ENCODE peak calls at places on chromosomes 16 and 17, in five cellular contexts. One of them, this sample, is unnamed.

GRCh38 chr16:53130193-53131049 is 75.6 kb downstream of the CHD9 start:
- DNase-seq in cardiac fibroblast: peak; percentile 98
- DNase-seq in GM23248: peak; percentile 98
- DNase-seq in SJSA1: peak; percentile 97
- DNase-seq in fibroblast of mammary gland: peak; percentile 89
- DNase-seq in this sample: peak; percentile 96

GRCh38 chr17:33039874-33040273 is 48.2 kb downstream of the SPACA3 start:
- DNase-seq in cardiac fibroblast: peak; percentile 48
- DNase-seq in GM23248: peak; percentile 83
- DNase-seq in SJSA1: no peak
- DNase-seq in fibroblast of mammary gland: peak; percentile 88
- DNase-seq in this sample: no peak

GRCh38 chr17:50511058-50511457 is 2.8 kb downstream of the MYCBPAP start:
- DNase-seq in cardiac fibroblast: no peak
- DNase-seq in GM23248: peak; percentile 42
- DNase-seq in SJSA1: no peak
- DNase-seq in fibroblast of mammary gland: peak; percentile 46
- DNase-seq in this sample: no peak

GRCh38 chr17:1227917-1228751 is 42.1 kb upstream of the BHLHA9 start:
- DNase-seq in cardiac fibroblast: no peak
- DNase-seq in GM23248: peak; percentile 38
- DNase-seq in SJSA1: no peak
- DNase-seq in fibroblast of mammary gland: no peak
- DNase-seq in this sample: no peak

GRCh38 chr17:82380860-82381702 is 9.5 kb downstream of the UTS2R start:
- DNase-seq in cardiac fibroblast: no peak
- DNase-seq in GM23248: peak; percentile 79
- DNase-seq in SJSA1: no peak
- DNase-seq in fibroblast of mammary gland: peak; percentile 74
- DNase-seq in this sample: no peak

GRCh38 chr17:19271751-19272357 is 34.7 kb downstream of the EPN2 start:
- DNase-seq in cardiac fibroblast: no peak
- DNase-seq in GM23248: no peak
- DNase-seq in SJSA1: no peak
- DNase-seq in fibroblast of mammary gland: peak; percentile 31
- DNase-seq in this sample: no peak

GRCh38 chr17:71378741-71379140 is 742.1 kb upstream of the SOX9 start:
- DNase-seq in cardiac fibroblast: no peak
- DNase-seq in GM23248: no peak
- DNase-seq in SJSA1: no peak
- DNase-seq in fibroblast of mammary gland: no peak
- DNase-seq in this sample: no peak

GRCh38 chr16:796296-797119 is 4.0 kb downstream of the GNG13 start:
- DNase-seq in cardiac fibroblast: no peak
- DNase-seq in GM23248: no peak
- DNase-seq in SJSA1: no peak
- DNase-seq in fibroblast of mammary gland: no peak
- DNase-seq in this sample: no peak

GRCh38 chr16:66894948-66895696 is 14.8 kb downstream of the PDP2 start:
- DNase-seq in cardiac fibroblast: peak; percentile 84
- DNase-seq in GM23248: peak; percentile 85
- DNase-seq in SJSA1: peak; percentile 67
- DNase-seq in fibroblast of mammary gland: peak; percentile 71
- DNase-seq in this sample: peak; percentile 64

GRCh38 chr17:82349287-82349701 is 9.8 kb upstream of the TEX19 start:
- DNase-seq in cardiac fibroblast: peak; percentile 33
- DNase-seq in GM23248: peak; percentile 58
- DNase-seq in SJSA1: no peak
- DNase-seq in fibroblast of mammary gland: peak; percentile 90
- DNase-seq in this sample: no peak

GRCh38 chr16:64196444-64196843 is 925.4 kb downstream of the CDH11 start:
- DNase-seq in cardiac fibroblast: peak; percentile 17
- DNase-seq in GM23248: peak; percentile 35
- DNase-seq in SJSA1: no peak
- DNase-seq in fibroblast of mammary gland: peak; percentile 40
- DNase-seq in this sample: peak; percentile 41

GRCh38 chr17:78407387-78407990 is 29.0 kb downstream of the PGS1 start:
- DNase-seq in cardiac fibroblast: no peak
- DNase-seq in GM23248: no peak
- DNase-seq in SJSA1: no peak
- DNase-seq in fibroblast of mammary gland: no peak
- DNase-seq in this sample: no peak

GRCh38 chr17:27087935-27088766 is 205.8 kb upstream of the WSB1 start:
- DNase-seq in cardiac fibroblast: no peak
- DNase-seq in GM23248: no peak
- DNase-seq in SJSA1: no peak
- DNase-seq in fibroblast of mammary gland: no peak
- DNase-seq in this sample: no peak

GRCh38 chr17:50271173-50271750 is 3.0 kb upstream of the TMEM92 start:
- DNase-seq in cardiac fibroblast: no peak
- DNase-seq in GM23248: peak; percentile 56
- DNase-seq in SJSA1: no peak
- DNase-seq in fibroblast of mammary gland: peak; percentile 53
- DNase-seq in this sample: peak; percentile 35

GRCh38 chr17:49969134-49969759 is at the start of gene DLX4:
- DNase-seq in cardiac fibroblast: no peak
- DNase-seq in GM23248: peak; percentile 69
- DNase-seq in SJSA1: no peak
- DNase-seq in fibroblast of mammary gland: no peak
- DNase-seq in this sample: no peak

GRCh38 chr16:70661918-70662641 is 15.7 kb downstream of the IL34 start:
- DNase-seq in cardiac fibroblast: peak; percentile 63
- DNase-seq in GM23248: no peak
- DNase-seq in SJSA1: no peak
- DNase-seq in fibroblast of mammary gland: peak; percentile 31
- DNase-seq in this sample: peak; percentile 58

GRCh38 chr16:69187891-69188451 is 1.0 kb downstream of the SNTB2 start:
- DNase-seq in cardiac fibroblast: peak; percentile 49
- DNase-seq in GM23248: peak; percentile 64
- DNase-seq in SJSA1: peak; percentile 48
- DNase-seq in fibroblast of mammary gland: no peak
- DNase-seq in this sample: peak; percentile 55

GRCh38 chr17:12296120-12296727 is 275.5 kb downstream of the MAP2K4 start:
- DNase-seq in cardiac fibroblast: no peak
- DNase-seq in GM23248: peak; percentile 2
- DNase-seq in SJSA1: no peak
- DNase-seq in fibroblast of mammary gland: peak; percentile 23
- DNase-seq in this sample: peak; percentile 8

GRCh38 chr17:48505788-48506187 is 25.0 kb downstream of the HOXB1 start:
- DNase-seq in cardiac fibroblast: peak; percentile 78
- DNase-seq in GM23248: peak; percentile 96
- DNase-seq in SJSA1: peak; percentile 76
- DNase-seq in fibroblast of mammary gland: peak; percentile 93
- DNase-seq in this sample: peak; percentile 84

GRCh38 chr17:15955793-15956541 is 11.0 kb downstream of the ADORA2B start:
- DNase-seq in cardiac fibroblast: no peak
- DNase-seq in GM23248: no peak
- DNase-seq in SJSA1: no peak
- DNase-seq in fibroblast of mammary gland: no peak
- DNase-seq in this sample: no peak

GRCh38 chr16:75105306-75106061 is 11.1 kb downstream of the LDHD start:
- DNase-seq in cardiac fibroblast: peak; percentile 68
- DNase-seq in GM23248: peak; percentile 20
- DNase-seq in SJSA1: no peak
- DNase-seq in fibroblast of mammary gland: no peak
- DNase-seq in this sample: no peak

GRCh38 chr16:53091508-53092211 is 36.9 kb downstream of the CHD9 start:
- DNase-seq in cardiac fibroblast: peak; percentile 97
- DNase-seq in GM23248: peak; percentile 95
- DNase-seq in SJSA1: no peak
- DNase-seq in fibroblast of mammary gland: peak; percentile 99
- DNase-seq in this sample: peak; percentile 94

GRCh38 chr16:27312580-27313421 is 973 bp upstream of the IL4R start:
- DNase-seq in cardiac fibroblast: no peak
- DNase-seq in GM23248: no peak
- DNase-seq in SJSA1: no peak
- DNase-seq in fibroblast of mammary gland: no peak
- DNase-seq in this sample: no peak

GRCh38 chr17:73323622-73324455 is 12.0 kb upstream of the CDC42EP4 start:
- DNase-seq in cardiac fibroblast: peak; percentile 76
- DNase-seq in GM23248: peak; percentile 71
- DNase-seq in SJSA1: peak; percentile 77
- DNase-seq in fibroblast of mammary gland: peak; percentile 62
- DNase-seq in this sample: no peak

GRCh38 chr16:77805403-77805802 is 17.0 kb downstream of the VAT1L start:
- DNase-seq in cardiac fibroblast: no peak
- DNase-seq in GM23248: no peak
- DNase-seq in SJSA1: no peak
- DNase-seq in fibroblast of mammary gland: no peak
- DNase-seq in this sample: no peak

GRCh38 chr17:38918129-38918913 is 7.1 kb upstream of the LASP1NB start:
- DNase-seq in cardiac fibroblast: no peak
- DNase-seq in GM23248: no peak
- DNase-seq in SJSA1: peak; percentile 28
- DNase-seq in fibroblast of mammary gland: no peak
- DNase-seq in this sample: no peak

GRCh38 chr16:85125570-85126382 is 13.5 kb upstream of the CIBAR2 start:
- DNase-seq in cardiac fibroblast: no peak
- DNase-seq in GM23248: no peak
- DNase-seq in SJSA1: no peak
- DNase-seq in fibroblast of mammary gland: no peak
- DNase-seq in this sample: no peak

GRCh38 chr17:17018021-17018441 is 24.2 kb upstream of the MPRIP start:
- DNase-seq in cardiac fibroblast: no peak
- DNase-seq in GM23248: no peak
- DNase-seq in SJSA1: no peak
- DNase-seq in fibroblast of mammary gland: no peak
- DNase-seq in this sample: no peak

DNA sequence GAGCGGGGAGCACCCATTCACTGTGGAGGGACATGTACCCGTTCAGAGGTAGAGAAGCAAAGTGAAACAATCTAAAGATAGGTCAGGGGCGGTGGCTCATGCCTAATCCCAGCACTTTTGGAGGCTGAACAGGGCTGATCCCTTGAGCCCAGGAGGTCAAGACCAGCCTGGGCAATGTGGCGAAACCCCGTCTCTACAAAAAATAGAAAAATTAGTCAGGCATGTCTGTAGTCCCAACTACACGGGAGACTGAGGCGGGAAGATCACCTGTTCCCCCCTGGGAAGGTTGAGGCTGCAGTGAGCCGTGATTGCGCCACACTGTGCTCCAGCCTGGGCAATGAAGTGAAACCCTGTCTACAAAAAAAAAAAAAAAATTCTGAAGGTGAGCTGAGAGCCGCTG is 21.7 kb downstream of the MYL4 start:
- DNase-seq in cardiac fibroblast: no peak
- DNase-seq in GM23248: no peak
- DNase-seq in SJSA1: no peak
- DNase-seq in fibroblast of mammary gland: no peak
- DNase-seq in this sample: no peak
- H3K4me3 ChIP-seq in cardiac fibroblast: no peak overlapping the region
- H3K4me3 ChIP-seq in GM23248: no peak overlapping the region
- H3K4me3 ChIP-seq in SJSA1: no peak overlapping the region
- H3K4me3 ChIP-seq in fibroblast of mammary gland: no peak overlapping the region
- H3K4me3 ChIP-seq in this sample: no peak overlapping the region

GRCh38 chr17:42233994-42234393 is 39.7 kb upstream of the GHDC start:
- DNase-seq in cardiac fibroblast: no peak
- DNase-seq in GM23248: no peak
- DNase-seq in SJSA1: no peak
- DNase-seq in fibroblast of mammary gland: no peak
- DNase-seq in this sample: no peak

GRCh38 chr17:42233148-42233547 is 38.9 kb upstream of the GHDC start:
- DNase-seq in cardiac fibroblast: peak; percentile 77
- DNase-seq in GM23248: peak; percentile 65
- DNase-seq in SJSA1: no peak
- DNase-seq in fibroblast of mammary gland: peak; percentile 36
- DNase-seq in this sample: no peak

GRCh38 chr17:42230225-42230624 is 35.9 kb upstream of the GHDC start:
- DNase-seq in cardiac fibroblast: no peak
- DNase-seq in GM23248: no peak
- DNase-seq in SJSA1: no peak
- DNase-seq in fibroblast of mammary gland: no peak
- DNase-seq in this sample: no peak

GRCh38 chr17:42224651-42225050 is 30.4 kb upstream of the GHDC start:
- DNase-seq in cardiac fibroblast: no peak
- DNase-seq in GM23248: no peak
- DNase-seq in SJSA1: no peak
- DNase-seq in fibroblast of mammary gland: no peak
- DNase-seq in this sample: no peak

DNA sequence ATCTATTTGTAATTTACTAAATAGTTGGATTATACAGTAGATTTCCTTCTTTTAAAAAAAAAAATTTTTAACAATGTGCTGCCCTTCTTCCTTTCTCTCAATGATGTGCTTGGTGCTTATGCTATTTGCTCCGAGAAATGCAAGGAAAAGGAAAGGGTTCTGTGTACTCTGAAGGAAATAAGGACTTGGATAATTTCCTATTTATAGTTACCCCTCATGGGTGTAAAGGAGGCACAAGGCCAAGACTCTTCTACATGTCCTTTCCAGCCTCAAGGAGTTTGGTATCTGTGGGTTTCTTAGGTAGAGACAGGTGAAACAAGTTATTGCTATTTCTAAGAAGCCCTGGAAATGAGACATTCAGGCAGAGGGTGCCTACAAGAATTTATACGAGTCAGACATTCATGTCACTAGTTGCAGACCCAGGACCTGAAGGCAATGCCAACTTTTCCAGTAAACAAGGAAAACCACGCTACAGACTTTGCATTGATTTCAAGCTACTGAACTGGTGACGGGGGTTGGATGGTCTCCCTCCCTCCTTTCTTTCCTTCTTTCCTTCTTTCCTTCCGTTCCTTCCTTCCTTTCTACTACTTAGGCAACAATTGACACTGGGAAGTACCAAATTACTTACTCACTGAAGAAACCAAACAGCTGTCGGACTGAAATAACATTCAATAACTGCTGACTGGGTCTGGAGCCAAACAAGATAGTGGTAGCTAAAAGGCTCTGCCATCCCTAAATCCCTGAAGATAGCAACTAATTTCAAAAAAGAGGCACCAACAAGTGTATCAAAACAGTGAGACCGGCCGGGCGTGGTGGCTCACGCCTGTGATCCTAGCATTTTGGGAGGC is 33.8 kb upstream of the GHDC start:
- DNase-seq in cardiac fibroblast: peak; percentile 57
- DNase-seq in GM23248: peak; percentile 16
- DNase-seq in SJSA1: no peak
- DNase-seq in fibroblast of mammary gland: peak; percentile 33
- DNase-seq in this sample: no peak
- H3K4me3 ChIP-seq in cardiac fibroblast: no peak overlapping the region
- H3K4me3 ChIP-seq in GM23248: no peak overlapping the region
- H3K4me3 ChIP-seq in SJSA1: no peak overlapping the region
- H3K4me3 ChIP-seq in fibroblast of mammary gland: no peak overlapping the region
- H3K4me3 ChIP-seq in this sample: no peak overlapping the region

DNA sequence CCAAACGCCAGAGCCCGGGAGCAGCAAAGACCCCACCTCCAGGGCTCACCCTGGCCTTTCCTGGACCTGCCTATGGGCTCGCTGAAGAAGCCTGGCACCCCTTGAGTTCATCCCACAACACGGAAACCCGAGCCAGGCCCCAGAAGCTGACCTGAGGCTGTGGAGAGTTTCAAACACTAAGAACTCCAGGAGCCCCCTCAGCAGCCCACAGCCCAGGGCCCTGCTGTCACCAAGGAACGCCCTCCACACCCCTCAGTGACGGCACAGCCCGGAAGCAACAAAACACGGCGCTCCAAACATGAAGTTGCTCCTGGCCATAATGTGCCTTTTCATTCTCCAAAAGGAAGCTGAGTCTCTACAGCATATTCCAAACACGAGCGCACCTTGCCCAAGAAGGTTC is 9.2 kb downstream of the SLC38A10 start:
- DNase-seq in cardiac fibroblast: no peak
- DNase-seq in GM23248: no peak
- DNase-seq in SJSA1: no peak
- DNase-seq in fibroblast of mammary gland: no peak
- DNase-seq in this sample: no peak
- H3K4me3 ChIP-seq in cardiac fibroblast: no peak overlapping the region
- H3K4me3 ChIP-seq in GM23248: no peak overlapping the region
- H3K4me3 ChIP-seq in SJSA1: no peak overlapping the region
- H3K4me3 ChIP-seq in fibroblast of mammary gland: no peak overlapping the region
- H3K4me3 ChIP-seq in this sample: no peak overlapping the region

GRCh38 chr17:60277258-60277657 is 114.7 kb downstream of the USP32 start:
- DNase-seq in cardiac fibroblast: no peak
- DNase-seq in GM23248: no peak
- DNase-seq in SJSA1: no peak
- DNase-seq in fibroblast of mammary gland: no peak
- DNase-seq in this sample: no peak
- H3K4me3 ChIP-seq in cardiac fibroblast: no peak overlapping the region
- H3K4me3 ChIP-seq in GM23248: no peak overlapping the region
- H3K4me3 ChIP-seq in SJSA1: no peak overlapping the region
- H3K4me3 ChIP-seq in fibroblast of mammary gland: no peak overlapping the region
- H3K4me3 ChIP-seq in this sample: no peak overlapping the region

This sample was measured in astrocyte of the spinal cord.